ENCODE peak calls at places on chromosomes 3 and 15, in ten cellular contexts. B is cardiac muscle cell, D is B cell, O is tibial nerve, C is foreskin fibroblast, V is mesothelial cell of epicardium, S is tibial artery, U is A549, W is uterus, M is psoas muscle. J is an unnamed sample.

GRCh38 chr3:101530213-101531047 is 17.4 kb upstream of the SENP7 start:
- DNase-seq in O (no peak), W (no peak), S (no peak), U (no peak), M (no peak), C (no peak), D (no peak), B (no peak), V (no peak), J (no peak)

GRCh38 chr15:89578146-89578545 is 2.9 kb downstream of the TICRR start:
- DNase-seq in M (no peak), C (no peak), O (no peak), S (no peak), V (no peak), W (no peak), B (no peak), D (no peak), U (no peak), J (no peak)

GRCh38 chr15:40047413-40048154 is 8.6 kb upstream of the SRP14 start:
- DNase-seq in W (no peak), O (no peak), M (peak; percentile 49), S (peak; percentile 63), V (no peak), B (peak; percentile 85), C (peak; percentile 58), U (peak; percentile 18), D (no peak), J (no peak)

GRCh38 chr15:79849789-79850188 is 47.0 kb downstream of the MTHFS start:
- DNase-seq in D (no peak), M (no peak), O (no peak), B (peak; percentile 51), C (peak; percentile 41), S (no peak), V (no peak), W (no peak), U (peak; percentile 63), J (no peak)

GRCh38 chr15:87877114-87877810 is 379.3 kb downstream of the NTRK3 start:
- DNase-seq in O (no peak), U (peak; percentile 42), V (no peak), S (no peak), M (no peak), W (no peak), B (peak; percentile 93), D (no peak), C (no peak), J (no peak)

GRCh38 chr3:115673860-115674259 is 50.5 kb downstream of the GAP43 start:
- DNase-seq in U (no peak), D (no peak), B (no peak), M (no peak), C (no peak), W (no peak), V (no peak), S (no peak), O (no peak), J (no peak)

GRCh38 chr15:67383903-67384302 is 129.3 kb downstream of the IQCH start:
- DNase-seq in B (peak; percentile 19), W (no peak), C (peak; percentile 7), V (no peak), M (no peak), S (no peak), D (no peak), U (peak; percentile 35), O (no peak), J (no peak)

GRCh38 chr15:90875549-90875981 is 7.2 kb downstream of the FURIN start:
- DNase-seq in O (no peak), S (no peak), B (no peak), V (no peak), D (no peak), U (no peak), C (no peak), W (no peak), M (no peak), J (no peak)

GRCh38 chr15:49720221-49720620 is 99.4 kb downstream of the DTWD1 start:
- DNase-seq in S (no peak), V (no peak), O (no peak), D (no peak), M (no peak), W (no peak), B (no peak), C (no peak), U (no peak), J (no peak)

GRCh38 chr3:127422663-127423375 is 135.0 kb upstream of the PRR20G start:
- DNase-seq in W (no peak), B (no peak), U (no peak), D (no peak), O (no peak), C (no peak), V (no peak), S (no peak), M (no peak), J (no peak)

GRCh38 chr15:27327467-27328045 is 356.6 kb downstream of the GABRG3 start:
- DNase-seq in C (no peak), D (no peak), O (no peak), V (no peak), U (no peak), W (no peak), B (no peak), S (no peak), M (no peak), J (no peak)

GRCh38 chr3:23656821-23657220 is 148.9 kb upstream of the UBE2E1 start:
- DNase-seq in S (no peak), V (no peak), B (no peak), C (no peak), O (no peak), D (no peak), U (no peak), M (no peak), W (no peak), J (no peak)

GRCh38 chr3:171333784-171334464 is 126.3 kb downstream of the TNIK start:
- DNase-seq in B (peak; percentile 63), D (no peak), S (no peak), M (no peak), V (no peak), O (no peak), C (no peak), W (no peak), U (no peak), J (no peak)

GRCh38 chr15:26736502-26737248 is 36.2 kb downstream of the GABRB3 start:
- DNase-seq in V (no peak), D (no peak), B (no peak), U (no peak), O (no peak), W (no peak), M (no peak), C (no peak), S (no peak), J (no peak)

GRCh38 chr3:119872773-119873172 is 90.9 kb downstream of the NR1I2 start:
- DNase-seq in O (no peak), W (no peak), S (no peak), M (no peak), B (no peak), D (no peak), U (no peak), V (no peak), C (no peak), J (no peak)

GRCh38 chr3:17473761-17474160 is 268.7 kb downstream of the TBC1D5 start:
- DNase-seq in C (no peak), O (no peak), B (peak; percentile 27), S (no peak), V (no peak), W (no peak), D (no peak), U (peak; percentile 43), M (no peak), J (no peak)

DNA sequence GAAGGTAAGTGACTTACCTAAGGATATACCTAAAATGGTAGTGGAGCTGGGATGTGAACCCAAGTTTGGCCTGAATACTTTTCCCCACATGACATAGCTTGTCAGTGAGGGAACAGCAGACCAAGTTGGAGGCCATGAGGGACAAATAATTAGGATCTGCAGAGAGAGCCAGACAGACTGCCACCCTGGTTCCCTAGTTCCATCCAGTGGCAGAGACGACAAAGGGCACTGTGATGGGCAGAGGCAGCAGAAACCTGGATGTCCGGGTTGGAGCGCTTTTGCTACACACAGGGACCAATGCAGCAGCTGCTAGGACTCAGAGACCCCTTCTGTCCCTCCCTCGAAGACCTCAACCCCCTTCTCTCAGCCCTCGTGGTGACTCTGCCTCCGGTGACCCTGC is 1.2 kb downstream of the CPLX3 start:
- DNase-seq in C (no peak), S (no peak), O (no peak), B (no peak), M (no peak), U (no peak), D (no peak), V (no peak), W (no peak), J (no peak)
- TF ChIP-seq CTCF in C (no peak), S (no peak), O (no peak), B (no peak), M (no peak), U (no peak), D (no peak), V (no peak), W (no peak), J (no peak)

DNA sequence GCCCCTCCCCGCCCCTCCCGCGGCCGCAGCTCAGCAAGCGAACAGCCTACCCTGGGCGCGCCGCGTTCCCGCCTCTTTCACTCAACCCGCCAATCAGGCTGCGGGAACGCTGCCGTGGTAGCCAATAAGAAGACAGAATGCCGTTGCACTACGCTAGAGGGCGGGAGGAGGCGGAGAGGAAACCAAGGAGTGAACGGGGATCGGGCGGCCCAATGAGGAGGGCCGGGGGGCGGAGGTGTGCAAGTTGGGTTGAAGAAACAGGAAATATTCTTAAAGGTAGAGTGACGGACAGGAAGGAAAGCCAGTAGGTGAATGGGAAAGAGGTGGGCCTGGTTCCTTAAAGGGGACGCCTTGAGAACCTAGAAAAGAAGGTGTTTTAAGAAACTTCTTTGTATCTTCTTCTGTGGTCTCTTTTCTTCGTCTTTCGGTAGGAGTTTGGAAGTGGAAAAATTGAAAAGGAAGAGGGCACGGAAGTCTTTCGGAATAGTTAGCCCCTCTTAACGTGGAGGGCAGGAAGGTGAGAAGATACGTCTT is 283 bp upstream of the USF3 start:
- DNase-seq in D (peak; percentile 99), B (peak; percentile 100), U (peak; percentile 99), V (peak; percentile 94), O (peak; percentile 99), S (peak; percentile 100), M (peak; percentile 99), W (peak; percentile 99), C (peak; percentile 99), J (peak; percentile 99)
- TF ChIP-seq CTCF in D (no peak), B (no peak), U (no peak), V (no peak), O (peak; percentile 35), S (no peak), M (no peak), W (peak; percentile 50), C (no peak), J (peak; percentile 22)

DNA sequence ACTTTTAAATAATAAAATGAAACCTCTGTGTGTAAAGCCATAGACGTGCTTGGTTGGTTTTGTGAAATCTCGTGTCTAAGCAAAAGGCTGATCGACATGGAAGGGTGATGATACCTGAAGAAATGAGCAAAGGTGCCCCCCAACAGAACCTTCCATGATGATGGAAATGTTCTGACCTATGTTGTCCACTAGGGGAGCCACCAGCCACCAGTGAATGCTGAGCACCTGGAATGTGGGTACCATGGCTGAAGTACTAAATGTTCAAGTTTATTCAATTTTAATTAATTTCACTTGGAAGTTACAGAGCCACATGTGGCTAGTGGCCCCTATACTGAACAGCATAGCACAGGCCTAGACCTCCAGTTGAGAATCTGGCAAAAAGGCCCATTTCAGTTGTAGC is 158.8 kb downstream of the POLR2M start:
- DNase-seq in W (no peak), V (no peak), S (no peak), B (peak; percentile 8), D (no peak), C (no peak), U (peak; percentile 13), O (no peak), M (no peak), J (no peak)
- TF ChIP-seq CTCF in W (no peak), V (peak; percentile 50), S (peak; percentile 23), B (peak; percentile 58), D (peak; percentile 52), C (peak; percentile 39), U (peak; percentile 18), O (no peak), M (no peak), J (peak; percentile 56)

GRCh38 chr15:64095795-64096485 is at the start of gene SNX1:
- DNase-seq in D (peak; percentile 96), U (peak; percentile 95), S (peak; percentile 92), M (peak; percentile 93), B (peak; percentile 97), C (peak; percentile 92), W (peak; percentile 96), O (peak; percentile 92), V (peak; percentile 86), J (peak; percentile 58)
- TF ChIP-seq CTCF in D (peak; percentile 6), U (no peak), S (peak; percentile 31), M (no peak), B (no peak), C (no peak), W (peak; percentile 59), O (no peak), V (no peak), J (no peak)